ENCODE peak calls at places on chromosomes 5 and 9, in six cellular contexts. S, P, X, U, M and H are unnamed samples.

GRCh38 chr9:109331353-109331752 is 10.5 kb upstream of the EPB41L4B start:
- DNase-seq in S (peak), P (peak), X (no peak), U (no peak), M (no peak), H (no peak)

GRCh38 chr5:68711311-68712200 is 382.3 kb upstream of the SLC30A5 start:
- DNase-seq in S (no peak), P (no peak), X (no peak), U (no peak), M (no peak), H (no peak)

GRCh38 chr5:24905123-24905522 is 260.3 kb upstream of the CDH10 start:
- DNase-seq in S (no peak), P (no peak), X (no peak), U (no peak), M (no peak), H (no peak)

GRCh38 chr5:83227611-83228010 is 150.3 kb downstream of the XRCC4 start:
- DNase-seq in S (no peak), P (no peak), X (no peak), U (no peak), M (no peak), H (no peak)

GRCh38 chr9:121700165-121700830 is 48.9 kb downstream of the DAB2IP start:
- DNase-seq in S (peak), P (peak), X (no peak), U (peak), M (peak), H (peak)

GRCh38 chr5:29543501-29543900 is 1650.0 kb upstream of the CDH6 start:
- DNase-seq in S (no peak), P (no peak), X (no peak), U (no peak), M (no peak), H (no peak)

GRCh38 chr5:10145922-10146321 is 103.8 kb downstream of the ATPSCKMT start:
- DNase-seq in S (peak), P (no peak), X (peak), U (no peak), M (no peak), H (peak)

GRCh38 chr9:33946779-33947535 is 101.7 kb downstream of the UBAP2 start:
- DNase-seq in S (peak), P (no peak), X (peak), U (no peak), M (no peak), H (peak)

GRCh38 chr5:170347022-170347421 is 42.1 kb downstream of the KCNMB1 start:
- DNase-seq in S (no peak), P (no peak), X (no peak), U (no peak), M (no peak), H (no peak)

GRCh38 chr9:136728548-136729123 is 14.1 kb downstream of the LCN10 start:
- DNase-seq in S (peak), P (no peak), X (peak), U (no peak), M (no peak), H (no peak)

GRCh38 chr5:145775893-145776444 is 59.2 kb downstream of the PRELID2 start:
- DNase-seq in S (peak), P (no peak), X (peak), U (no peak), M (no peak), H (peak)

GRCh38 chr9:137031904-137032639 is at the start of gene FUT7:
- DNase-seq in S (no peak), P (peak), X (no peak), U (no peak), M (no peak), H (no peak)

GRCh38 chr5:161007879-161008278 is 155.9 kb upstream of the ATP10B start:
- DNase-seq in S (no peak), P (no peak), X (no peak), U (no peak), M (no peak), H (no peak)

GRCh38 chr5:147538232-147538631 is 28.4 kb upstream of the DPYSL3 start:
- DNase-seq in S (no peak), P (no peak), X (no peak), U (no peak), M (no peak), H (no peak)

GRCh38 chr5:59503223-59503622 is 390.3 kb downstream of the PDE4D start:
- DNase-seq in S (no peak), P (no peak), X (no peak), U (no peak), M (no peak), H (no peak)

GRCh38 chr9:27765266-27765665 is 192.0 kb upstream of the C9orf72 start:
- DNase-seq in S (no peak), P (no peak), X (no peak), U (no peak), M (no peak), H (peak)

GRCh38 chr5:43042626-43043399 is 2.7 kb upstream of the ANXA2R start:
- DNase-seq in S (peak), P (peak), X (no peak), U (peak), M (no peak), H (peak)

GRCh38 chr9:4678679-4679267 is 596 bp upstream of the CDC37L1 start:
- DNase-seq in S (peak), P (no peak), X (no peak), U (no peak), M (no peak), H (no peak)

GRCh38 chr9:113709721-113710120 is 166.4 kb upstream of the ZNF618 start:
- DNase-seq in S (no peak), P (peak), X (no peak), U (no peak), M (no peak), H (no peak)

GRCh38 chr9:92609142-92609500 is 60.8 kb downstream of the IPPK start:
- DNase-seq in S (no peak), P (no peak), X (no peak), U (no peak), M (no peak), H (no peak)

GRCh38 chr9:20238921-20239320 is 383.4 kb downstream of the MLLT3 start:
- DNase-seq in S (peak), P (no peak), X (peak), U (no peak), M (no peak), H (no peak)

GRCh38 chr5:180590543-180591248 is 603 bp downstream of the SCGB3A1 start:
- DNase-seq in S (no peak), P (no peak), X (no peak), U (peak), M (no peak), H (no peak)

GRCh38 chr5:137605377-137605776 is 106.3 kb upstream of the SPOCK1 start:
- DNase-seq in S (peak), P (no peak), X (no peak), U (no peak), M (no peak), H (no peak)

GRCh38 chr9:126750941-126751725 is 53.7 kb upstream of the ZBTB43 start:
- DNase-seq in S (no peak), P (no peak), X (no peak), U (no peak), M (no peak), H (no peak)

GRCh38 chr9:4038182-4038723 is 261.6 kb downstream of the GLIS3 start:
- DNase-seq in S (peak), P (no peak), X (peak), U (no peak), M (no peak), H (peak)

GRCh38 chr9:107137495-107138202 is 145.4 kb upstream of the RAD23B start:
- DNase-seq in S (peak), P (peak), X (no peak), U (no peak), M (no peak), H (no peak)
- TF ChIP-seq CTCF in S (peak), P (peak), X (peak), U (peak), M (peak), H (peak)

GRCh38 chr5:4537489-4537888 is 602.6 kb upstream of the ADAMTS16 start:
- DNase-seq in S (no peak), P (no peak), X (no peak), U (no peak), M (no peak), H (no peak)

GRCh38 chr5:4533457-4534105 is 606.5 kb upstream of the ADAMTS16 start:
- DNase-seq in S (no peak), P (no peak), X (no peak), U (no peak), M (no peak), H (no peak)

GRCh38 chr5:4531756-4532704 is 608.1 kb upstream of the ADAMTS16 start:
- DNase-seq in S (no peak), P (no peak), X (no peak), U (no peak), M (no peak), H (no peak)

GRCh38 chr5:4532705-4533080 is 607.4 kb upstream of the ADAMTS16 start:
- DNase-seq in S (no peak), P (no peak), X (no peak), U (no peak), M (no peak), H (no peak)
- TF ChIP-seq CTCF in S (no peak), P (no peak), X (no peak), U (no peak), M (no peak), H (no peak)

GRCh38 chr9:6739218-6739617 is 18.6 kb upstream of the KDM4C start:
- DNase-seq in S (peak), P (no peak), X (no peak), U (no peak), M (no peak), H (no peak)
- TF ChIP-seq CTCF in S (peak), P (no peak), X (peak), U (peak), M (peak), H (peak)

DNA sequence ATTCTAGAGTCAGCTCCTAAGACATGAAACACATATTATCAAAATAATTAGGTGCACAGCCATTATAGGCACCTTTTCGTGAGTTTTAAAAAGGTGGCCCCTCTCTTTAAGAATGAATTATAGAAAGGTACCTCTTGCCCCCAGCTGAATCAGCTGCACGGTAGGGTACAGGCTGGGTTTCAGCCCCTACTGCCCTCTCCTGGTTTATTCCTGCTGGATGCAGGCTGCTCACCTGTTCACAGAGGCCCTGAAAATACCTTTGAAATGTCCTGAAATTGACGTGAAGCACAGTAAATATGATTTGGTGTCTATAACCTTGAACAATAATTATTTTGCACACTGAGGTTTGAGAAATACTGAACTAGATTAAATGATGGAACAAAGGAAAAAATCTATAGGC is 504.8 kb upstream of the SGCD start:
- DNase-seq in S (no peak), P (no peak), X (no peak), U (no peak), M (no peak), H (no peak)
- TF ChIP-seq CTCF in S (no peak), P (no peak), X (no peak), U (no peak), M (peak), H (no peak)